ENCODE peak calls at places on chromosomes 5 and 9, in five cellular contexts. U, I, J, N and W are unnamed samples.

GRCh38 chr5:119411291-119411934 is 40.9 kb upstream of the HSD17B4 start:
- DNase-seq in J (peak), U (no peak), N (no peak), I (no peak), W (no peak)

GRCh38 chr5:59066367-59067163 is 483.7 kb downstream of the RAB3C start:
- DNase-seq in N (no peak), U (no peak), I (no peak), J (peak), W (no peak)

GRCh38 chr9:107637421-107638420 is 148.2 kb upstream of the KLF4 start:
- DNase-seq in I (peak), J (peak), U (no peak), N (peak), W (peak)

GRCh38 chr5:177362102-177362868 is 4.6 kb downstream of the RGS14 start:
- DNase-seq in U (no peak), N (no peak), I (no peak), J (no peak), W (no peak)

GRCh38 chr9:76519027-76519835 is 60.2 kb downstream of the GCNT1 start:
- DNase-seq in U (no peak), N (no peak), J (no peak), I (no peak), W (no peak)

GRCh38 chr9:116656535-116656934 is 30.6 kb upstream of the TRIM32 start:
- DNase-seq in U (no peak), J (peak), N (no peak), I (no peak), W (no peak)

GRCh38 chr5:131977212-131977604 is 31.7 kb upstream of the MEIKIN start:
- DNase-seq in U (no peak), J (no peak), I (no peak), N (no peak), W (no peak)

GRCh38 chr9:120755827-120756434 is 37.3 kb downstream of the FBXW2 start:
- DNase-seq in I (peak), N (peak), U (peak), J (peak), W (peak)

GRCh38 chr5:2750026-2750757 is 1.3 kb downstream of the IRX2 start:
- DNase-seq in N (no peak), I (no peak), J (peak), U (no peak), W (no peak)

GRCh38 chr5:160514191-160514590 is 92.5 kb downstream of the PTTG1 start:
- DNase-seq in J (no peak), N (no peak), U (no peak), I (no peak), W (no peak)

GRCh38 chr5:157150995-157151394 is 8.3 kb upstream of the MED7 start:
- DNase-seq in U (no peak), I (no peak), J (no peak), N (no peak), W (no peak)